ENCODE peak calls at places on chromosomes 11 and 22, in four cellular contexts. One of them, this sample, is unnamed.

GRCh38 chr11:86551286-86551685 is 121.1 kb downstream of the ME3 start:
- DNase-seq in lung: no peak
- DNase-seq in CD4-positive, CD25-positive, alpha-beta regulatory T cell: no peak
- DNase-seq in CD8-positive, alpha-beta memory T cell: no peak
- DNase-seq in this sample: peak; percentile 48

GRCh38 chr11:63906585-63906984 is 10.4 kb downstream of the RCOR2 start:
- DNase-seq in lung: no peak
- DNase-seq in CD4-positive, CD25-positive, alpha-beta regulatory T cell: peak; percentile 57
- DNase-seq in CD8-positive, alpha-beta memory T cell: peak; percentile 47
- DNase-seq in this sample: no peak

GRCh38 chr22:22820626-22821025 is 67.0 kb upstream of the IGLL5 start:
- DNase-seq in lung: no peak
- DNase-seq in CD4-positive, CD25-positive, alpha-beta regulatory T cell: peak; percentile 91
- DNase-seq in CD8-positive, alpha-beta memory T cell: no peak
- DNase-seq in this sample: no peak

GRCh38 chr22:44279059-44279340 is 33.8 kb downstream of the SHISAL1 start:
- DNase-seq in lung: no peak
- DNase-seq in CD4-positive, CD25-positive, alpha-beta regulatory T cell: no peak
- DNase-seq in CD8-positive, alpha-beta memory T cell: no peak
- DNase-seq in this sample: no peak

GRCh38 chr22:35593885-35594470 is 23.2 kb downstream of the MB start:
- DNase-seq in lung: no peak
- DNase-seq in CD4-positive, CD25-positive, alpha-beta regulatory T cell: no peak
- DNase-seq in CD8-positive, alpha-beta memory T cell: no peak
- DNase-seq in this sample: no peak

GRCh38 chr11:92893276-92893675 is 76.2 kb upstream of the MTNR1B start:
- DNase-seq in lung: no peak
- DNase-seq in CD4-positive, CD25-positive, alpha-beta regulatory T cell: no peak
- DNase-seq in CD8-positive, alpha-beta memory T cell: no peak
- DNase-seq in this sample: no peak

GRCh38 chr11:32087602-32088001 is 3.3 kb upstream of the RCN1 start:
- DNase-seq in lung: no peak
- DNase-seq in CD4-positive, CD25-positive, alpha-beta regulatory T cell: no peak
- DNase-seq in CD8-positive, alpha-beta memory T cell: no peak
- DNase-seq in this sample: no peak

GRCh38 chr22:19978748-19979147 is 37.1 kb upstream of the TXNRD2 start:
- DNase-seq in lung: no peak
- DNase-seq in CD4-positive, CD25-positive, alpha-beta regulatory T cell: no peak
- DNase-seq in CD8-positive, alpha-beta memory T cell: no peak
- DNase-seq in this sample: no peak

GRCh38 chr11:67119577-67120391 is 721 bp downstream of the KDM2A start:
- DNase-seq in lung: no peak
- DNase-seq in CD4-positive, CD25-positive, alpha-beta regulatory T cell: peak; percentile 48
- DNase-seq in CD8-positive, alpha-beta memory T cell: peak; percentile 8
- DNase-seq in this sample: peak; percentile 17

GRCh38 chr11:3802016-3802790 is 4.8 kb upstream of the NUP98 start:
- DNase-seq in lung: no peak
- DNase-seq in CD4-positive, CD25-positive, alpha-beta regulatory T cell: no peak
- DNase-seq in CD8-positive, alpha-beta memory T cell: no peak
- DNase-seq in this sample: no peak

GRCh38 chr11:813440-814096 is 3.8 kb downstream of the RPLP2 start:
- DNase-seq in lung: no peak
- DNase-seq in CD4-positive, CD25-positive, alpha-beta regulatory T cell: no peak
- DNase-seq in CD8-positive, alpha-beta memory T cell: no peak
- DNase-seq in this sample: no peak

GRCh38 chr22:26977741-26978140 is 320.4 kb downstream of the MIAT start:
- DNase-seq in lung: no peak
- DNase-seq in CD4-positive, CD25-positive, alpha-beta regulatory T cell: no peak
- DNase-seq in CD8-positive, alpha-beta memory T cell: no peak
- DNase-seq in this sample: no peak

GRCh38 chr11:121466063-121466794 is 13.5 kb upstream of the SORL1-AS1 start:
- DNase-seq in lung: peak; percentile 88
- DNase-seq in CD4-positive, CD25-positive, alpha-beta regulatory T cell: peak; percentile 47
- DNase-seq in CD8-positive, alpha-beta memory T cell: peak; percentile 12
- DNase-seq in this sample: peak; percentile 99

GRCh38 chr11:33829430-33830141 is 55.3 kb upstream of the FBXO3 start:
- DNase-seq in lung: peak; percentile 52
- DNase-seq in CD4-positive, CD25-positive, alpha-beta regulatory T cell: peak; percentile 59
- DNase-seq in CD8-positive, alpha-beta memory T cell: peak; percentile 19
- DNase-seq in this sample: peak; percentile 50

GRCh38 chr11:20087118-20087521 is 73.2 kb downstream of the DBX1 start:
- DNase-seq in lung: no peak
- DNase-seq in CD4-positive, CD25-positive, alpha-beta regulatory T cell: no peak
- DNase-seq in CD8-positive, alpha-beta memory T cell: no peak
- DNase-seq in this sample: no peak

GRCh38 chr22:27724706-27725105 is 76.8 kb downstream of the MN1 start:
- DNase-seq in lung: no peak
- DNase-seq in CD4-positive, CD25-positive, alpha-beta regulatory T cell: no peak
- DNase-seq in CD8-positive, alpha-beta memory T cell: no peak
- DNase-seq in this sample: no peak

GRCh38 chr22:29208879-29209623 is 3.4 kb downstream of the EMID1 start:
- DNase-seq in lung: no peak
- DNase-seq in CD4-positive, CD25-positive, alpha-beta regulatory T cell: no peak
- DNase-seq in CD8-positive, alpha-beta memory T cell: no peak
- DNase-seq in this sample: no peak

GRCh38 chr22:49350441-49351121 is 477.1 kb downstream of the BRD1 start:
- DNase-seq in lung: no peak
- DNase-seq in CD4-positive, CD25-positive, alpha-beta regulatory T cell: no peak
- DNase-seq in CD8-positive, alpha-beta memory T cell: no peak
- DNase-seq in this sample: no peak

GRCh38 chr22:26169312-26170111 is at the start of gene SEZ6L:
- DNase-seq in lung: no peak
- DNase-seq in CD4-positive, CD25-positive, alpha-beta regulatory T cell: no peak
- DNase-seq in CD8-positive, alpha-beta memory T cell: no peak
- DNase-seq in this sample: no peak

GRCh38 chr11:6771926-6772898 is at the start of gene OR2AG2:
- DNase-seq in lung: no peak
- DNase-seq in CD4-positive, CD25-positive, alpha-beta regulatory T cell: no peak
- DNase-seq in CD8-positive, alpha-beta memory T cell: no peak
- DNase-seq in this sample: no peak

GRCh38 chr11:66920978-66921784 is 37.0 kb downstream of the PC start:
- DNase-seq in lung: no peak
- DNase-seq in CD4-positive, CD25-positive, alpha-beta regulatory T cell: no peak
- DNase-seq in CD8-positive, alpha-beta memory T cell: no peak
- DNase-seq in this sample: no peak

GRCh38 chr11:20374746-20375305 is 11.3 kb downstream of the HTATIP2 start:
- DNase-seq in lung: no peak
- DNase-seq in CD4-positive, CD25-positive, alpha-beta regulatory T cell: no peak
- DNase-seq in CD8-positive, alpha-beta memory T cell: no peak
- DNase-seq in this sample: no peak

GRCh38 chr11:65879622-65880021 is at the start of gene CTSW:
- DNase-seq in lung: no peak
- DNase-seq in CD4-positive, CD25-positive, alpha-beta regulatory T cell: peak; percentile 61
- DNase-seq in CD8-positive, alpha-beta memory T cell: peak; percentile 58
- DNase-seq in this sample: no peak

GRCh38 chr11:11243790-11244469 is 109.1 kb downstream of the CSNK2A3 start:
- DNase-seq in lung: peak; percentile 33
- DNase-seq in CD4-positive, CD25-positive, alpha-beta regulatory T cell: peak; percentile 14
- DNase-seq in CD8-positive, alpha-beta memory T cell: peak; percentile 9
- DNase-seq in this sample: no peak

GRCh38 chr11:126793596-126793995 is 207.0 kb downstream of the KIRREL3 start:
- DNase-seq in lung: no peak
- DNase-seq in CD4-positive, CD25-positive, alpha-beta regulatory T cell: no peak
- DNase-seq in CD8-positive, alpha-beta memory T cell: no peak
- DNase-seq in this sample: no peak

GRCh38 chr22:28208797-28209196 is 289.7 kb upstream of the PITPNB start:
- DNase-seq in lung: no peak
- DNase-seq in CD4-positive, CD25-positive, alpha-beta regulatory T cell: no peak
- DNase-seq in CD8-positive, alpha-beta memory T cell: no peak
- DNase-seq in this sample: no peak

GRCh38 chr22:23763579-23764331 is 965 bp downstream of the C22orf15 start:
- DNase-seq in lung: no peak
- DNase-seq in CD4-positive, CD25-positive, alpha-beta regulatory T cell: peak; percentile 55
- DNase-seq in CD8-positive, alpha-beta memory T cell: peak; percentile 47
- DNase-seq in this sample: no peak

GRCh38 chr11:655036-655726 is 18.1 kb downstream of the DRD4 start:
- DNase-seq in lung: no peak
- DNase-seq in CD4-positive, CD25-positive, alpha-beta regulatory T cell: no peak
- DNase-seq in CD8-positive, alpha-beta memory T cell: no peak
- DNase-seq in this sample: no peak

GRCh38 chr11:112248216-112248615 is 12.4 kb downstream of the PLET1 start:
- DNase-seq in lung: no peak
- DNase-seq in CD4-positive, CD25-positive, alpha-beta regulatory T cell: no peak
- DNase-seq in CD8-positive, alpha-beta memory T cell: no peak
- DNase-seq in this sample: no peak

GRCh38 chr22:26398741-26399153 is 30.3 kb upstream of the ASPHD2 start:
- DNase-seq in lung: peak; percentile 36
- DNase-seq in CD4-positive, CD25-positive, alpha-beta regulatory T cell: peak; percentile 75
- DNase-seq in CD8-positive, alpha-beta memory T cell: peak; percentile 10
- DNase-seq in this sample: peak; percentile 62

GRCh38 chr11:130945945-130946344 is 29.7 kb upstream of the SNX19 start:
- DNase-seq in lung: peak; percentile 37
- DNase-seq in CD4-positive, CD25-positive, alpha-beta regulatory T cell: no peak
- DNase-seq in CD8-positive, alpha-beta memory T cell: no peak
- DNase-seq in this sample: no peak

GRCh38 chr11:94769897-94770296 is 1.7 kb downstream of the AMOTL1 start:
- DNase-seq in lung: no peak
- DNase-seq in CD4-positive, CD25-positive, alpha-beta regulatory T cell: no peak
- DNase-seq in CD8-positive, alpha-beta memory T cell: no peak
- DNase-seq in this sample: no peak

GRCh38 chr11:69144719-69145365 is 10.9 kb upstream of the SMIM38 start:
- DNase-seq in lung: no peak
- DNase-seq in CD4-positive, CD25-positive, alpha-beta regulatory T cell: no peak
- DNase-seq in CD8-positive, alpha-beta memory T cell: no peak
- DNase-seq in this sample: no peak

GRCh38 chr11:91136631-91137030 is 913.8 kb upstream of the CHORDC1 start:
- DNase-seq in lung: no peak
- DNase-seq in CD4-positive, CD25-positive, alpha-beta regulatory T cell: no peak
- DNase-seq in CD8-positive, alpha-beta memory T cell: no peak
- DNase-seq in this sample: no peak

GRCh38 chr11:68271023-68271780 is 571 bp downstream of the C11orf24 start:
- DNase-seq in lung: peak; percentile 55
- DNase-seq in CD4-positive, CD25-positive, alpha-beta regulatory T cell: peak; percentile 86
- DNase-seq in CD8-positive, alpha-beta memory T cell: peak; percentile 44
- DNase-seq in this sample: no peak

GRCh38 chr22:50551160-50551752 is 5.6 kb downstream of the KLHDC7B start:
- DNase-seq in lung: no peak
- DNase-seq in CD4-positive, CD25-positive, alpha-beta regulatory T cell: no peak
- DNase-seq in CD8-positive, alpha-beta memory T cell: no peak
- DNase-seq in this sample: no peak

GRCh38 chr11:10800292-10800691 is 8.4 kb downstream of the EIF4G2 start:
- DNase-seq in lung: no peak
- DNase-seq in CD4-positive, CD25-positive, alpha-beta regulatory T cell: peak; percentile 38
- DNase-seq in CD8-positive, alpha-beta memory T cell: no peak
- DNase-seq in this sample: no peak